ENCODE peak calls at places on chromosomes 13 and 19, in seven cellular contexts. One of them, this sample, is unnamed.

GRCh38 chr13:31946091-31946770 is 85.3 kb upstream of the FRY start:
- DNase-seq in stimulated activated CD8-positive, alpha-beta memory T cell treated with anti-CD3 and anti-CD28 coated beads, Interleukin-12 subunit alpha, Interleukin-12 subunit beta, amount 100 ng/mL, for 4 hours: no peak
- DNase-seq in activated naive CD8-positive, alpha-beta T cell treated with anti-CD3 and anti-CD28 coated beads for 36 hours: no peak
- DNase-seq in tibial artery: no peak
- DNase-seq in A549: no peak
- DNase-seq in progenitor cell of endocrine pancreas: no peak
- DNase-seq in activated CD4-positive, alpha-beta T cell treated with anti-CD3 and anti-CD28 coated beads, Interleukin-2, amount 50 U/mL, for 48 hours: no peak
- DNase-seq in this sample: no peak

GRCh38 chr19:36605839-36606478 is 846 bp downstream of the ZNF382 start:
- DNase-seq in activated naive CD8-positive, alpha-beta T cell treated with anti-CD3 and anti-CD28 coated beads for 36 hours: no peak
- DNase-seq in tibial artery: no peak
- DNase-seq in A549: no peak
- DNase-seq in stimulated activated CD8-positive, alpha-beta memory T cell treated with anti-CD3 and anti-CD28 coated beads, Interleukin-12 subunit alpha, Interleukin-12 subunit beta, amount 100 ng/mL, for 4 hours: no peak
- DNase-seq in progenitor cell of endocrine pancreas: no peak
- DNase-seq in activated CD4-positive, alpha-beta T cell treated with anti-CD3 and anti-CD28 coated beads, Interleukin-2, amount 50 U/mL, for 48 hours: no peak
- DNase-seq in this sample: no peak

GRCh38 chr19:49814010-49814409 is 918 bp upstream of the FUZ start:
- DNase-seq in progenitor cell of endocrine pancreas: no peak
- DNase-seq in A549: no peak
- DNase-seq in activated CD4-positive, alpha-beta T cell treated with anti-CD3 and anti-CD28 coated beads, Interleukin-2, amount 50 U/mL, for 48 hours: no peak
- DNase-seq in tibial artery: no peak
- DNase-seq in stimulated activated CD8-positive, alpha-beta memory T cell treated with anti-CD3 and anti-CD28 coated beads, Interleukin-12 subunit alpha, Interleukin-12 subunit beta, amount 100 ng/mL, for 4 hours: no peak
- DNase-seq in activated naive CD8-positive, alpha-beta T cell treated with anti-CD3 and anti-CD28 coated beads for 36 hours: no peak
- DNase-seq in this sample: no peak

GRCh38 chr13:44416297-44416696 is 42.7 kb downstream of the SERP2 start:
- DNase-seq in activated CD4-positive, alpha-beta T cell treated with anti-CD3 and anti-CD28 coated beads, Interleukin-2, amount 50 U/mL, for 48 hours: no peak
- DNase-seq in progenitor cell of endocrine pancreas: no peak
- DNase-seq in stimulated activated CD8-positive, alpha-beta memory T cell treated with anti-CD3 and anti-CD28 coated beads, Interleukin-12 subunit alpha, Interleukin-12 subunit beta, amount 100 ng/mL, for 4 hours: no peak
- DNase-seq in tibial artery: no peak
- DNase-seq in A549: no peak
- DNase-seq in activated naive CD8-positive, alpha-beta T cell treated with anti-CD3 and anti-CD28 coated beads for 36 hours: no peak
- DNase-seq in this sample: no peak

GRCh38 chr19:37564624-37565369 is 29.8 kb downstream of the ZNF571 start:
- DNase-seq in activated naive CD8-positive, alpha-beta T cell treated with anti-CD3 and anti-CD28 coated beads for 36 hours: no peak
- DNase-seq in tibial artery: no peak
- DNase-seq in A549: no peak
- DNase-seq in progenitor cell of endocrine pancreas: no peak
- DNase-seq in stimulated activated CD8-positive, alpha-beta memory T cell treated with anti-CD3 and anti-CD28 coated beads, Interleukin-12 subunit alpha, Interleukin-12 subunit beta, amount 100 ng/mL, for 4 hours: no peak
- DNase-seq in activated CD4-positive, alpha-beta T cell treated with anti-CD3 and anti-CD28 coated beads, Interleukin-2, amount 50 U/mL, for 48 hours: no peak
- DNase-seq in this sample: no peak

GRCh38 chr19:8395621-8396082 is 5.5 kb downstream of the RAB11B start:
- DNase-seq in progenitor cell of endocrine pancreas: no peak
- DNase-seq in stimulated activated CD8-positive, alpha-beta memory T cell treated with anti-CD3 and anti-CD28 coated beads, Interleukin-12 subunit alpha, Interleukin-12 subunit beta, amount 100 ng/mL, for 4 hours: no peak
- DNase-seq in tibial artery: no peak
- DNase-seq in A549: no peak
- DNase-seq in activated naive CD8-positive, alpha-beta T cell treated with anti-CD3 and anti-CD28 coated beads for 36 hours: no peak
- DNase-seq in activated CD4-positive, alpha-beta T cell treated with anti-CD3 and anti-CD28 coated beads, Interleukin-2, amount 50 U/mL, for 48 hours: no peak
- DNase-seq in this sample: no peak

GRCh38 chr19:49333426-49334288 is 1.5 kb upstream of the CD37 start:
- DNase-seq in stimulated activated CD8-positive, alpha-beta memory T cell treated with anti-CD3 and anti-CD28 coated beads, Interleukin-12 subunit alpha, Interleukin-12 subunit beta, amount 100 ng/mL, for 4 hours: peak
- DNase-seq in A549: no peak
- DNase-seq in progenitor cell of endocrine pancreas: no peak
- DNase-seq in activated naive CD8-positive, alpha-beta T cell treated with anti-CD3 and anti-CD28 coated beads for 36 hours: peak
- DNase-seq in tibial artery: peak
- DNase-seq in activated CD4-positive, alpha-beta T cell treated with anti-CD3 and anti-CD28 coated beads, Interleukin-2, amount 50 U/mL, for 48 hours: peak
- DNase-seq in this sample: no peak

GRCh38 chr19:46493236-46494114 is 2.2 kb downstream of the PNMA8B start:
- DNase-seq in tibial artery: no peak
- DNase-seq in A549: no peak
- DNase-seq in activated naive CD8-positive, alpha-beta T cell treated with anti-CD3 and anti-CD28 coated beads for 36 hours: peak
- DNase-seq in stimulated activated CD8-positive, alpha-beta memory T cell treated with anti-CD3 and anti-CD28 coated beads, Interleukin-12 subunit alpha, Interleukin-12 subunit beta, amount 100 ng/mL, for 4 hours: no peak
- DNase-seq in activated CD4-positive, alpha-beta T cell treated with anti-CD3 and anti-CD28 coated beads, Interleukin-2, amount 50 U/mL, for 48 hours: peak
- DNase-seq in progenitor cell of endocrine pancreas: no peak
- DNase-seq in this sample: no peak

GRCh38 chr13:109858319-109858718 is 71.9 kb upstream of the IRS2 start:
- DNase-seq in stimulated activated CD8-positive, alpha-beta memory T cell treated with anti-CD3 and anti-CD28 coated beads, Interleukin-12 subunit alpha, Interleukin-12 subunit beta, amount 100 ng/mL, for 4 hours: no peak
- DNase-seq in A549: no peak
- DNase-seq in activated naive CD8-positive, alpha-beta T cell treated with anti-CD3 and anti-CD28 coated beads for 36 hours: no peak
- DNase-seq in progenitor cell of endocrine pancreas: no peak
- DNase-seq in tibial artery: no peak
- DNase-seq in activated CD4-positive, alpha-beta T cell treated with anti-CD3 and anti-CD28 coated beads, Interleukin-2, amount 50 U/mL, for 48 hours: no peak
- DNase-seq in this sample: no peak

GRCh38 chr13:70424428-70424827 is 316.2 kb upstream of the KLHL1 start:
- DNase-seq in tibial artery: no peak
- DNase-seq in stimulated activated CD8-positive, alpha-beta memory T cell treated with anti-CD3 and anti-CD28 coated beads, Interleukin-12 subunit alpha, Interleukin-12 subunit beta, amount 100 ng/mL, for 4 hours: no peak
- DNase-seq in activated naive CD8-positive, alpha-beta T cell treated with anti-CD3 and anti-CD28 coated beads for 36 hours: no peak
- DNase-seq in activated CD4-positive, alpha-beta T cell treated with anti-CD3 and anti-CD28 coated beads, Interleukin-2, amount 50 U/mL, for 48 hours: no peak
- DNase-seq in progenitor cell of endocrine pancreas: no peak
- DNase-seq in A549: no peak
- DNase-seq in this sample: no peak

GRCh38 chr19:40281381-40282208 is 3.5 kb downstream of the AKT2 start:
- DNase-seq in stimulated activated CD8-positive, alpha-beta memory T cell treated with anti-CD3 and anti-CD28 coated beads, Interleukin-12 subunit alpha, Interleukin-12 subunit beta, amount 100 ng/mL, for 4 hours: no peak
- DNase-seq in activated CD4-positive, alpha-beta T cell treated with anti-CD3 and anti-CD28 coated beads, Interleukin-2, amount 50 U/mL, for 48 hours: no peak
- DNase-seq in A549: no peak
- DNase-seq in tibial artery: no peak
- DNase-seq in activated naive CD8-positive, alpha-beta T cell treated with anti-CD3 and anti-CD28 coated beads for 36 hours: no peak
- DNase-seq in progenitor cell of endocrine pancreas: no peak
- DNase-seq in this sample: no peak

GRCh38 chr19:4051175-4052101 is 15.3 kb downstream of the ZBTB7A start:
- DNase-seq in activated naive CD8-positive, alpha-beta T cell treated with anti-CD3 and anti-CD28 coated beads for 36 hours: no peak
- DNase-seq in activated CD4-positive, alpha-beta T cell treated with anti-CD3 and anti-CD28 coated beads, Interleukin-2, amount 50 U/mL, for 48 hours: no peak
- DNase-seq in stimulated activated CD8-positive, alpha-beta memory T cell treated with anti-CD3 and anti-CD28 coated beads, Interleukin-12 subunit alpha, Interleukin-12 subunit beta, amount 100 ng/mL, for 4 hours: no peak
- DNase-seq in A549: peak
- DNase-seq in progenitor cell of endocrine pancreas: no peak
- DNase-seq in tibial artery: no peak
- DNase-seq in this sample: no peak

GRCh38 chr13:98484289-98485219 is 92.4 kb downstream of the STK24 start:
- DNase-seq in progenitor cell of endocrine pancreas: peak
- DNase-seq in stimulated activated CD8-positive, alpha-beta memory T cell treated with anti-CD3 and anti-CD28 coated beads, Interleukin-12 subunit alpha, Interleukin-12 subunit beta, amount 100 ng/mL, for 4 hours: peak
- DNase-seq in tibial artery: peak
- DNase-seq in activated naive CD8-positive, alpha-beta T cell treated with anti-CD3 and anti-CD28 coated beads for 36 hours: peak
- DNase-seq in activated CD4-positive, alpha-beta T cell treated with anti-CD3 and anti-CD28 coated beads, Interleukin-2, amount 50 U/mL, for 48 hours: peak
- DNase-seq in A549: peak
- DNase-seq in this sample: no peak

GRCh38 chr19:49536921-49537462 is 9.2 kb downstream of the RCN3 start:
- DNase-seq in tibial artery: no peak
- DNase-seq in activated naive CD8-positive, alpha-beta T cell treated with anti-CD3 and anti-CD28 coated beads for 36 hours: no peak
- DNase-seq in progenitor cell of endocrine pancreas: no peak
- DNase-seq in stimulated activated CD8-positive, alpha-beta memory T cell treated with anti-CD3 and anti-CD28 coated beads, Interleukin-12 subunit alpha, Interleukin-12 subunit beta, amount 100 ng/mL, for 4 hours: no peak
- DNase-seq in A549: no peak
- DNase-seq in activated CD4-positive, alpha-beta T cell treated with anti-CD3 and anti-CD28 coated beads, Interleukin-2, amount 50 U/mL, for 48 hours: no peak
- DNase-seq in this sample: no peak

GRCh38 chr13:21674271-21675009 is 3.6 kb downstream of the FGF9 start:
- DNase-seq in activated naive CD8-positive, alpha-beta T cell treated with anti-CD3 and anti-CD28 coated beads for 36 hours: peak
- DNase-seq in stimulated activated CD8-positive, alpha-beta memory T cell treated with anti-CD3 and anti-CD28 coated beads, Interleukin-12 subunit alpha, Interleukin-12 subunit beta, amount 100 ng/mL, for 4 hours: peak
- DNase-seq in progenitor cell of endocrine pancreas: peak
- DNase-seq in A549: no peak
- DNase-seq in activated CD4-positive, alpha-beta T cell treated with anti-CD3 and anti-CD28 coated beads, Interleukin-2, amount 50 U/mL, for 48 hours: no peak
- DNase-seq in tibial artery: no peak
- DNase-seq in this sample: peak

GRCh38 chr19:2586196-2586595 is 110.3 kb downstream of the GADD45B start:
- DNase-seq in activated naive CD8-positive, alpha-beta T cell treated with anti-CD3 and anti-CD28 coated beads for 36 hours: no peak
- DNase-seq in tibial artery: peak
- DNase-seq in A549: no peak
- DNase-seq in activated CD4-positive, alpha-beta T cell treated with anti-CD3 and anti-CD28 coated beads, Interleukin-2, amount 50 U/mL, for 48 hours: no peak
- DNase-seq in progenitor cell of endocrine pancreas: no peak
- DNase-seq in stimulated activated CD8-positive, alpha-beta memory T cell treated with anti-CD3 and anti-CD28 coated beads, Interleukin-12 subunit alpha, Interleukin-12 subunit beta, amount 100 ng/mL, for 4 hours: no peak
- DNase-seq in this sample: no peak

GRCh38 chr13:45674908-45675307 is 27.2 kb upstream of the CBY2 start:
- DNase-seq in progenitor cell of endocrine pancreas: no peak
- DNase-seq in tibial artery: no peak
- DNase-seq in activated naive CD8-positive, alpha-beta T cell treated with anti-CD3 and anti-CD28 coated beads for 36 hours: no peak
- DNase-seq in activated CD4-positive, alpha-beta T cell treated with anti-CD3 and anti-CD28 coated beads, Interleukin-2, amount 50 U/mL, for 48 hours: no peak
- DNase-seq in A549: no peak
- DNase-seq in stimulated activated CD8-positive, alpha-beta memory T cell treated with anti-CD3 and anti-CD28 coated beads, Interleukin-12 subunit alpha, Interleukin-12 subunit beta, amount 100 ng/mL, for 4 hours: no peak
- DNase-seq in this sample: no peak

GRCh38 chr13:101489635-101490034 is 37.2 kb downstream of the ITGBL1 start:
- DNase-seq in A549: no peak
- DNase-seq in tibial artery: no peak
- DNase-seq in stimulated activated CD8-positive, alpha-beta memory T cell treated with anti-CD3 and anti-CD28 coated beads, Interleukin-12 subunit alpha, Interleukin-12 subunit beta, amount 100 ng/mL, for 4 hours: no peak
- DNase-seq in progenitor cell of endocrine pancreas: no peak
- DNase-seq in activated CD4-positive, alpha-beta T cell treated with anti-CD3 and anti-CD28 coated beads, Interleukin-2, amount 50 U/mL, for 48 hours: no peak
- DNase-seq in activated naive CD8-positive, alpha-beta T cell treated with anti-CD3 and anti-CD28 coated beads for 36 hours: no peak
- DNase-seq in this sample: no peak

GRCh38 chr13:44158741-44159632 is 214.6 kb upstream of the SERP2 start:
- DNase-seq in stimulated activated CD8-positive, alpha-beta memory T cell treated with anti-CD3 and anti-CD28 coated beads, Interleukin-12 subunit alpha, Interleukin-12 subunit beta, amount 100 ng/mL, for 4 hours: no peak
- DNase-seq in tibial artery: peak
- DNase-seq in activated naive CD8-positive, alpha-beta T cell treated with anti-CD3 and anti-CD28 coated beads for 36 hours: no peak
- DNase-seq in progenitor cell of endocrine pancreas: no peak
- DNase-seq in A549: no peak
- DNase-seq in activated CD4-positive, alpha-beta T cell treated with anti-CD3 and anti-CD28 coated beads, Interleukin-2, amount 50 U/mL, for 48 hours: no peak
- DNase-seq in this sample: no peak

GRCh38 chr13:65638572-65639168 is 1591.5 kb downstream of the PCDH9 start:
- DNase-seq in progenitor cell of endocrine pancreas: no peak
- DNase-seq in activated naive CD8-positive, alpha-beta T cell treated with anti-CD3 and anti-CD28 coated beads for 36 hours: no peak
- DNase-seq in A549: peak
- DNase-seq in activated CD4-positive, alpha-beta T cell treated with anti-CD3 and anti-CD28 coated beads, Interleukin-2, amount 50 U/mL, for 48 hours: no peak
- DNase-seq in tibial artery: no peak
- DNase-seq in stimulated activated CD8-positive, alpha-beta memory T cell treated with anti-CD3 and anti-CD28 coated beads, Interleukin-12 subunit alpha, Interleukin-12 subunit beta, amount 100 ng/mL, for 4 hours: no peak
- DNase-seq in this sample: no peak

GRCh38 chr19:10295847-10296591 is 6.3 kb downstream of the ICAM5 start:
- DNase-seq in stimulated activated CD8-positive, alpha-beta memory T cell treated with anti-CD3 and anti-CD28 coated beads, Interleukin-12 subunit alpha, Interleukin-12 subunit beta, amount 100 ng/mL, for 4 hours: no peak
- DNase-seq in activated CD4-positive, alpha-beta T cell treated with anti-CD3 and anti-CD28 coated beads, Interleukin-2, amount 50 U/mL, for 48 hours: no peak
- DNase-seq in activated naive CD8-positive, alpha-beta T cell treated with anti-CD3 and anti-CD28 coated beads for 36 hours: no peak
- DNase-seq in progenitor cell of endocrine pancreas: no peak
- DNase-seq in A549: no peak
- DNase-seq in tibial artery: no peak
- DNase-seq in this sample: peak

GRCh38 chr19:53365899-53366493 is 491 bp downstream of the ZNF525 start:
- DNase-seq in stimulated activated CD8-positive, alpha-beta memory T cell treated with anti-CD3 and anti-CD28 coated beads, Interleukin-12 subunit alpha, Interleukin-12 subunit beta, amount 100 ng/mL, for 4 hours: peak
- DNase-seq in progenitor cell of endocrine pancreas: no peak
- DNase-seq in A549: no peak
- DNase-seq in tibial artery: no peak
- DNase-seq in activated naive CD8-positive, alpha-beta T cell treated with anti-CD3 and anti-CD28 coated beads for 36 hours: peak
- DNase-seq in activated CD4-positive, alpha-beta T cell treated with anti-CD3 and anti-CD28 coated beads, Interleukin-2, amount 50 U/mL, for 48 hours: peak
- DNase-seq in this sample: peak

GRCh38 chr19:18507727-18508440 is 14.0 kb downstream of the ELL start:
- DNase-seq in stimulated activated CD8-positive, alpha-beta memory T cell treated with anti-CD3 and anti-CD28 coated beads, Interleukin-12 subunit alpha, Interleukin-12 subunit beta, amount 100 ng/mL, for 4 hours: no peak
- DNase-seq in activated CD4-positive, alpha-beta T cell treated with anti-CD3 and anti-CD28 coated beads, Interleukin-2, amount 50 U/mL, for 48 hours: no peak
- DNase-seq in progenitor cell of endocrine pancreas: no peak
- DNase-seq in A549: no peak
- DNase-seq in tibial artery: no peak
- DNase-seq in activated naive CD8-positive, alpha-beta T cell treated with anti-CD3 and anti-CD28 coated beads for 36 hours: no peak
- DNase-seq in this sample: peak

GRCh38 chr13:82688400-82688999 is 1193.8 kb downstream of the SLITRK1 start:
- DNase-seq in activated CD4-positive, alpha-beta T cell treated with anti-CD3 and anti-CD28 coated beads, Interleukin-2, amount 50 U/mL, for 48 hours: no peak
- DNase-seq in A549: no peak
- DNase-seq in stimulated activated CD8-positive, alpha-beta memory T cell treated with anti-CD3 and anti-CD28 coated beads, Interleukin-12 subunit alpha, Interleukin-12 subunit beta, amount 100 ng/mL, for 4 hours: no peak
- DNase-seq in activated naive CD8-positive, alpha-beta T cell treated with anti-CD3 and anti-CD28 coated beads for 36 hours: no peak
- DNase-seq in tibial artery: no peak
- DNase-seq in progenitor cell of endocrine pancreas: no peak
- DNase-seq in this sample: no peak

GRCh38 chr13:44578064-44578394 is 1.9 kb upstream of the TSC22D1 start:
- DNase-seq in stimulated activated CD8-positive, alpha-beta memory T cell treated with anti-CD3 and anti-CD28 coated beads, Interleukin-12 subunit alpha, Interleukin-12 subunit beta, amount 100 ng/mL, for 4 hours: no peak
- DNase-seq in progenitor cell of endocrine pancreas: no peak
- DNase-seq in activated naive CD8-positive, alpha-beta T cell treated with anti-CD3 and anti-CD28 coated beads for 36 hours: no peak
- DNase-seq in tibial artery: no peak
- DNase-seq in activated CD4-positive, alpha-beta T cell treated with anti-CD3 and anti-CD28 coated beads, Interleukin-2, amount 50 U/mL, for 48 hours: no peak
- DNase-seq in A549: peak
- DNase-seq in this sample: no peak

GRCh38 chr13:59176775-59177174 is 987.0 kb downstream of the DIAPH3 start:
- DNase-seq in A549: peak
- DNase-seq in progenitor cell of endocrine pancreas: no peak
- DNase-seq in activated naive CD8-positive, alpha-beta T cell treated with anti-CD3 and anti-CD28 coated beads for 36 hours: no peak
- DNase-seq in stimulated activated CD8-positive, alpha-beta memory T cell treated with anti-CD3 and anti-CD28 coated beads, Interleukin-12 subunit alpha, Interleukin-12 subunit beta, amount 100 ng/mL, for 4 hours: no peak
- DNase-seq in activated CD4-positive, alpha-beta T cell treated with anti-CD3 and anti-CD28 coated beads, Interleukin-2, amount 50 U/mL, for 48 hours: no peak
- DNase-seq in tibial artery: no peak
- DNase-seq in this sample: no peak

GRCh38 chr13:99657848-99658265 is 156.6 kb downstream of the TM9SF2 start:
- DNase-seq in progenitor cell of endocrine pancreas: peak
- DNase-seq in A549: peak
- DNase-seq in stimulated activated CD8-positive, alpha-beta memory T cell treated with anti-CD3 and anti-CD28 coated beads, Interleukin-12 subunit alpha, Interleukin-12 subunit beta, amount 100 ng/mL, for 4 hours: peak
- DNase-seq in tibial artery: peak
- DNase-seq in activated CD4-positive, alpha-beta T cell treated with anti-CD3 and anti-CD28 coated beads, Interleukin-2, amount 50 U/mL, for 48 hours: peak
- DNase-seq in activated naive CD8-positive, alpha-beta T cell treated with anti-CD3 and anti-CD28 coated beads for 36 hours: peak
- DNase-seq in this sample: peak

GRCh38 chr19:3699071-3699740 is 1.1 kb downstream of the PIP5K1C start:
- DNase-seq in activated CD4-positive, alpha-beta T cell treated with anti-CD3 and anti-CD28 coated beads, Interleukin-2, amount 50 U/mL, for 48 hours: peak
- DNase-seq in tibial artery: peak
- DNase-seq in A549: no peak
- DNase-seq in stimulated activated CD8-positive, alpha-beta memory T cell treated with anti-CD3 and anti-CD28 coated beads, Interleukin-12 subunit alpha, Interleukin-12 subunit beta, amount 100 ng/mL, for 4 hours: no peak
- DNase-seq in activated naive CD8-positive, alpha-beta T cell treated with anti-CD3 and anti-CD28 coated beads for 36 hours: peak
- DNase-seq in progenitor cell of endocrine pancreas: no peak
- DNase-seq in this sample: no peak

GRCh38 chr19:38898788-38899446 is 501 bp downstream of the SIRT2 start:
- DNase-seq in tibial artery: no peak
- DNase-seq in A549: no peak
- DNase-seq in stimulated activated CD8-positive, alpha-beta memory T cell treated with anti-CD3 and anti-CD28 coated beads, Interleukin-12 subunit alpha, Interleukin-12 subunit beta, amount 100 ng/mL, for 4 hours: no peak
- DNase-seq in progenitor cell of endocrine pancreas: no peak
- DNase-seq in activated CD4-positive, alpha-beta T cell treated with anti-CD3 and anti-CD28 coated beads, Interleukin-2, amount 50 U/mL, for 48 hours: no peak
- DNase-seq in activated naive CD8-positive, alpha-beta T cell treated with anti-CD3 and anti-CD28 coated beads for 36 hours: no peak
- DNase-seq in this sample: no peak

This sample was measured in glutamatergic neuron.